ENCODE peak calls at places on chromosomes 12 and 14, in nine cellular contexts. I is adrenal gland, R is mammary epithelial cell, O is cardiac muscle cell, P is left lung, U is AG04450, G is bronchial epithelial cell, L is breast epithelium, Z is BE2C. C is an unnamed sample. For H3K27me3, the result is how much of the 10 kb centered on the place peaks cover.

GRCh38 chr12:5148880-5149279 is 105.2 kb downstream of the KCNA5 start:
- DNase-seq in R (peak), G (peak), Z (no peak), U (no peak), O (no peak), P (no peak), I (no peak), L (no peak), C (no peak)

GRCh38 chr12:127270193-127270592 is 996.8 kb upstream of the TMEM132C start:
- DNase-seq in R (peak), U (no peak), I (peak), O (no peak), Z (no peak), P (no peak), L (no peak), G (peak), C (no peak)

GRCh38 chr14:78764240-78764639 is 594.1 kb downstream of the NRXN3 start:
- DNase-seq in U (no peak), O (no peak), Z (no peak), G (peak), R (peak), I (no peak), P (no peak), L (no peak), C (no peak)

GRCh38 chr12:111788178-111788654 is 21.5 kb downstream of the ALDH2 start:
- DNase-seq in U (no peak), G (no peak), Z (peak), O (no peak), P (peak), L (no peak), R (no peak), I (peak), C (no peak)

GRCh38 chr14:101364503-101365328 is 196.6 kb upstream of the DIO3 start:
- DNase-seq in G (no peak), I (peak), O (no peak), L (no peak), P (no peak), U (no peak), R (no peak), Z (no peak), C (peak)

GRCh38 chr12:56158926-56159461 is 835 bp downstream of the MYL6 start:
- DNase-seq in O (peak), U (peak), G (peak), L (peak), I (peak), R (peak), Z (peak), P (peak), C (peak)

GRCh38 chr12:94872671-94873367 is 130.7 kb downstream of the NDUFA12 start:
- DNase-seq in U (no peak), Z (no peak), O (no peak), G (no peak), R (no peak), I (no peak), P (peak), L (no peak), C (no peak)

GRCh38 chr12:92759634-92760268 is 57.0 kb downstream of the PLEKHG7 start:
- DNase-seq in O (no peak), R (peak), I (peak), P (no peak), U (peak), Z (no peak), G (peak), L (no peak), C (no peak)

GRCh38 chr12:125110641-125111360 is 45.6 kb downstream of the AACS start:
- DNase-seq in G (no peak), R (no peak), L (no peak), O (no peak), I (no peak), U (peak), Z (no peak), P (peak), C (peak)

GRCh38 chr12:48980389-48980952 is 2.3 kb downstream of the WNT1 start:
- DNase-seq in U (no peak), R (no peak), P (peak), L (no peak), O (no peak), Z (peak), I (no peak), G (no peak), C (peak)

GRCh38 chr14:92039073-92039719 is 663 bp downstream of the TRIP11 start:
- DNase-seq in R (peak), L (no peak), U (peak), G (peak), I (no peak), O (peak), P (peak), Z (no peak), C (peak)

DNA sequence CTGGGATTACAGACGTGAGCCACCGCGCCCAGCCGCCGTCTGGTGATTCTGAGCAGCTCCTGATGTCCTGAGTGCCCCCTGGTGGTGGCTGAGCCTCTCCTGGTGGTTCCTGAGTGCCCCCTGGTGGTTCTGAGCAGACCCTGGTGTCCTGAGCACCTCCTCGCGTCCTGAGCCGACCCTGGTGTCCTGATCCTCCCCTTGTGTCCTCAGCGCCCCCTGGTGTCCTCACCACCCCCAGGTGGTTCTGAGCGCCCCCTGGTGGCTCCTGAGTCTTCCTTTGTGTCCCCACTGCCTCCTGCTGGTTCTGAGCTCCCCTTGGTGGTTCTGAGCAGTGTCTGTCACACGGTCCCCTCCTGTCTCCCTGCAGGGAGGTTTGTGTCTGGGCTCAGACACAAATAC is 1304.9 kb downstream of the TMEM121 start:
- DNase-seq in Z (peak), L (no peak), U (no peak), I (peak), G (no peak), R (no peak), O (no peak), P (peak), C (no peak)
- TF ChIP-seq CTCF in Z (peak), L (no peak), U (peak), I (no peak), G (peak), R (peak), O (peak), P (peak), C (no peak)

GRCh38 chr12:67046062-67046461 is 223.1 kb upstream of the CAND1 start:
- DNase-seq in R (no peak), O (peak), U (no peak), L (no peak), I (no peak), P (no peak), Z (no peak), G (no peak), C (no peak)

GRCh38 chr12:67043771-67044170 is 225.4 kb upstream of the CAND1 start:
- DNase-seq in G (no peak), Z (no peak), I (no peak), U (no peak), L (no peak), P (no peak), R (no peak), O (no peak), C (no peak)

GRCh38 chr12:67047634-67048033 is 221.5 kb upstream of the CAND1 start:
- DNase-seq in I (no peak), G (peak), U (no peak), P (no peak), R (no peak), L (no peak), O (no peak), Z (no peak), C (no peak)

GRCh38 chr12:67048371-67048770 is 220.8 kb upstream of the CAND1 start:
- DNase-seq in I (no peak), P (no peak), R (peak), G (peak), Z (no peak), O (no peak), L (no peak), U (no peak), C (no peak)

DNA sequence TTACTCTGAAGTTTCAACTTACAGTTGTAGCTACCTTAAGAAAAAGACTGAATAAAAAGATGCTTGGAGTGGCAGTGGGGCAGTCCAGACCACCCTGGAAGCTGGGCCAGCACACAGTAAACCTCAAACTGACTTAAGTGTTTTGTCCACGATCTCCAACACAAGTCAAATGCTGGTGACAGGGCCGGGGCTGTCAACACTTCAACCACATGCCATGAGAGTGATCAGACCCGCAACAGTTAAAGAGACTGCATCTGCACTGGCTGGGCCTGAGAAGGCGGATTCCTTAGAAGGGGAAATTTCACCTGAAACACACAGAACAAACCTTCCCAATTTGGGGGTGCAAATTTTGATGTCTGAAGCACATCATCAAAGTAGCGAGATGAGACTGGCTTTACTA is 223.5 kb upstream of the CAND1 start:
- DNase-seq in P (no peak), Z (no peak), G (no peak), O (peak), I (no peak), L (no peak), U (no peak), R (no peak), C (no peak)
- H3K27me3 ChIP-seq in P (under half), Z (under half), G (under half), O (under half), I (under half), L (under half), U (under half), R (under half), C (under half)

GRCh38 chr12:90021729-90022249 is 313.2 kb upstream of the ATP2B1 start:
- DNase-seq in G (no peak), O (no peak), L (no peak), R (no peak), U (no peak), Z (no peak), I (no peak), P (no peak), C (no peak)

GRCh38 chr12:90027041-90027440 is 318.4 kb upstream of the ATP2B1 start:
- DNase-seq in Z (no peak), G (no peak), U (no peak), L (no peak), R (no peak), I (no peak), O (no peak), P (no peak), C (no peak)

GRCh38 chr12:90026516-90026915 is 317.9 kb upstream of the ATP2B1 start:
- DNase-seq in Z (no peak), R (no peak), U (no peak), O (no peak), G (no peak), P (no peak), L (no peak), I (no peak), C (no peak)

GRCh38 chr12:90023207-90023870 is 314.7 kb upstream of the ATP2B1 start:
- DNase-seq in G (peak), Z (no peak), P (no peak), L (no peak), R (no peak), I (no peak), O (no peak), U (no peak), C (no peak)

DNA sequence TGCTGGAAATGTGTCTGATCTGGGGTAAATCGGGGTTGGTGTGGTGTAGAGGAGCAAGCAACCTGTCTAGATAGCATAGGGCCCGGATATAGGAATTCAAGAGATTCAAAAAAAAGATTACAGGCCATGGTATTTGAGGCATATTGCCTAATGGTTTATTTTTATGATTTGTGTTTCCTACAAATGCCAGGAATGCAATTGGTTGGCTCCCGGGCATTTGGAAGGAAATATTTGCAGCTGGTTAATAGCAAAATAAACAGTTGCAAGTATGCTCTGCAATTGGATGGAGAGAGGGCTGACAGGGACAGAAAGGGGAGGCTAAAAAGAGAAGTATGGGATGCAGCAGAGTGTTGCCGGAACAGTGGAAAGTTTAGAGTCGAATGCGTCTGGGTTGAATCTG is 315.6 kb upstream of the ATP2B1 start:
- DNase-seq in O (no peak), I (no peak), Z (no peak), P (no peak), U (peak), G (no peak), L (no peak), R (no peak), C (no peak)
- TF ChIP-seq CTCF in O (no peak), I (no peak), Z (no peak), P (no peak), U (no peak), G (no peak), L (no peak), R (no peak), C (no peak)

GRCh38 chr12:67042697-67043131 is 226.4 kb upstream of the CAND1 start:
- DNase-seq in U (no peak), R (peak), L (no peak), I (peak), Z (no peak), P (no peak), O (peak), G (peak), C (no peak)
- H3K27me3 ChIP-seq in U (under half), R (under half), L (under half), I (under half), Z (under half), P (under half), O (under half), G (under half), C (under half)

GRCh38 chr14:106291626-106292025 is 765.2 kb downstream of the TMEM121 start:
- DNase-seq in U (no peak), O (no peak), Z (no peak), R (no peak), P (no peak), L (no peak), G (no peak), I (no peak), C (no peak)

GRCh38 chr14:106287506-106287905 is 761.1 kb downstream of the TMEM121 start:
- DNase-seq in I (no peak), Z (no peak), L (no peak), O (no peak), R (no peak), P (no peak), G (no peak), U (no peak), C (no peak)

DNA sequence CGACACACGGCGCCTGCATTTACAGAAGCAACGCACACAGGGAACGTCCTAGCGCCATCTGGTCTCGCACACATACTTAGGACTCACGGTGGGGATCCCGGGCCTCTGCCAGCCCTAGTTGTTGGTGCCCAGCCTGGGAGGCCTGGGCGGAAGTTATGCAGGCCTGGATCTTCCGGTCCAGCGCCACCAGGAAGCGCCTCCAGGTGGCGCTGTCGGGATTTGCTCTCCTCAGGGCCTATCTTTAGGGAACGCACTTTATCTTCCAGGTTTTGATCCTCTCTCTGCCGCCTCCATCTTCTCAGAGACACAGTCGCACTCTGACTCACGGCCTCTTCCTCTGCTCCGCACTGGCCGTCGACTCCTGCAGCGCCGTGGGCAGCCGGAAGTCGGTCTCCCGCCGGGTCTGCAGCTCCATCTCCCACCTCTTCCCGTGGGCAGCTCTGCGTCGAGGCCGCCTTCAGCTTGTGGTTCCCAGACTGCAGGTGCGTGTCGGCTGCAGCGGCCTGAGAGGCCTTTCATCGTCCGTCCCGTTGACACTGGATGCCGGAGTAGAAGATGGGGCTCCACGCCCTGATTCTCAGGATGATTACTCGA is 760.4 kb downstream of the TMEM121 start:
- DNase-seq in U (no peak), R (no peak), O (no peak), P (no peak), I (no peak), Z (peak), G (no peak), L (no peak), C (no peak)
- TF ChIP-seq CTCF in U (no peak), R (no peak), O (no peak), P (no peak), I (no peak), Z (peak), G (no peak), L (no peak), C (peak)

DNA sequence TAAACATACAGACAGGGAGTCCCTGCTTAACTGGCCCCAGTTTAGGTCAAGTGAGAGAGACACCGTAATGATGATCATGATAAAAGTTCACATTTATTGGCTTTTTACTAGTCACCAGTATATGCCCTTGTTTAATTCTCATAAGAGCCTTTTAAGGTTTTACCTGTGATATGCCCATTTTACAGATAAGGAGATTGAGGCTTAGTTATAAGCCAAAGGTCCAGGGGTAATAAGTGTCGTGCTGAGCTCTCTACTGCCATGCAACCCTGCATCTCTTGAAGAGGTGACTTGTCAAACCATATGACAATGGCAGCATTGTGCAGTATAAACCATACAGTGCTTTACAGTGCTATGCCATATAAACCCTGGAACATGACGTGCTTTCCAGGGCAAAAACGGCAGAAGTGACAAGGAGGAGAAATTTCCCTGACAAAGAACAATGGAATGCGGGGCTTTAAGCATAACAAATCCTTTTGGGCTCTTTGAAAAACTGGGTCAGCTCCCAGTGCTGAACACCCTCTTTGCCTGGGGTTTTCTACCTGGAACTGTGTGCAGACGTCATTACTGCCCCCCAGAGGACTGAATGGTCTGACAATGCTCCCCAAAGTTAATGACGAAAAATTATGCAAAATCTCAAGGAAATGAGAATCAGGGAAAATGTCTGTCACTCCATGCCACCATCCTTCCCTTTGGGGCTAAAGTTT is 59.7 kb upstream of the C14orf132 start:
- DNase-seq in P (no peak), G (no peak), R (no peak), L (no peak), U (no peak), I (no peak), O (peak), Z (no peak), C (no peak)
- H3K27me3 ChIP-seq in P (under half), G (under half), R (under half), L (under half), U (under half), I (under half), O (under half), Z (under half), C (under half)

DNA sequence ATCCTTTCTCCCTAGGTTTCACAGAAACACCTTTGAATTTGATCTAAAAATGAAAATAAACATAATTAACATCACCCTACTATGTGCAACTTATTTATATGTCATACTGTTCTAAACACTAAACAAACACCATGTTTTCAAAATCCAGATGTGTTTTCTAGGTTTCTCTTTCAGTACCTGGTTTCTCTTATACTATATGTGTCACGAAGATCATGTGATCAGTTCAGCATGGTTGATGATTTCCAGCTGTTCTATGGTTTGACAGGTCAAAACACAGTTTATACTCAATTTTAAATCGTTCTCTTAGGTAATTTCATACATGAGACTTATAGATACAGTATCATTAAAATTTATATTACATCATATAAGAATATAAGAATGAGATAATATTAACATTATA is 373.1 kb downstream of the SOX5 start:
- DNase-seq in L (no peak), Z (no peak), O (no peak), P (no peak), U (no peak), G (no peak), R (no peak), I (no peak), C (no peak)
- TF ChIP-seq CTCF in L (no peak), Z (no peak), O (no peak), P (no peak), U (no peak), G (no peak), R (no peak), I (no peak), C (no peak)

C was measured in colonic mucosa.